ENCODE peak calls at places on chromosomes 12 and 14, in nine cellular contexts. Z is fibroblast of mammary gland; H is activated T-helper 1 cell treated with anti-CD3 and anti-CD28 coated beads, Interleukin-2, amount 50 U/mL, for 16 hours; O is stimulated activated CD8-positive, alpha-beta memory T cell treated with anti-CD3 and anti-CD28 coated beads, Interleukin-2, amount 100 ng/mL, for 1 hour; Y is HuH-7.5; T is tibial nerve; S is GM23248; Q is effector CD8-positive, alpha-beta T cell; E is stimulated activated CD4-positive, alpha-beta T cell treated with anti-CD3 and anti-CD28 coated beads, TNF-alpha, amount 100 ng/mL, for 4 hours. N is an unnamed sample.

GRCh38 chr14:101499513-101499912 is 61.8 kb upstream of the DIO3 start:
- DNase-seq in Z (no peak), H (no peak), O (no peak), Y (no peak), T (no peak), S (no peak), Q (no peak), E (no peak), N (no peak)

GRCh38 chr14:77878783-77879182 is 78.9 kb downstream of the ADCK1 start:
- DNase-seq in Z (no peak), H (no peak), O (no peak), Y (no peak), T (no peak), S (no peak), Q (no peak), E (no peak), N (no peak)

GRCh38 chr14:61512508-61512907 is 182.8 kb upstream of the HIF1A start:
- DNase-seq in Z (peak; percentile 87), H (no peak), O (no peak), Y (no peak), T (no peak), S (peak; percentile 75), Q (no peak), E (no peak), N (no peak)

GRCh38 chr12:51683763-51684357 is 92.8 kb downstream of the SCN8A start:
- DNase-seq in Z (peak; percentile 68), H (no peak), O (no peak), Y (no peak), T (no peak), S (peak; percentile 88), Q (no peak), E (no peak), N (peak; percentile 25)

GRCh38 chr12:61739925-61740324 is 520.3 kb upstream of the USP15 start:
- DNase-seq in Z (no peak), H (no peak), O (no peak), Y (no peak), T (no peak), S (no peak), Q (no peak), E (no peak), N (no peak)

GRCh38 chr12:218221-218620 is 4.3 kb upstream of the SLC6A12 start:
- DNase-seq in Z (no peak), H (no peak), O (no peak), Y (no peak), T (no peak), S (no peak), Q (no peak), E (no peak), N (no peak)

GRCh38 chr12:54294152-54294913 is 6.5 kb downstream of the NFE2 start:
- DNase-seq in Z (peak; percentile 44), H (peak; percentile 27), O (no peak), Y (peak; percentile 79), T (peak; percentile 59), S (peak; percentile 51), Q (peak; percentile 25), E (peak; percentile 30), N (peak; percentile 70)

GRCh38 chr14:95531473-95531872 is 3.4 kb upstream of the GLRX5 start:
- DNase-seq in Z (peak; percentile 95), H (no peak), O (no peak), Y (no peak), T (no peak), S (peak; percentile 78), Q (no peak), E (no peak), N (peak; percentile 72)

GRCh38 chr14:81555051-81555450 is 21.4 kb upstream of the SEL1L start:
- DNase-seq in Z (no peak), H (no peak), O (no peak), Y (no peak), T (no peak), S (no peak), Q (no peak), E (no peak), N (no peak)

GRCh38 chr14:58104808-58105207 is 47.2 kb downstream of the ARMH4 start:
- DNase-seq in Z (peak; percentile 79), H (no peak), O (no peak), Y (no peak), T (no peak), S (peak; percentile 84), Q (no peak), E (no peak), N (peak; percentile 41)

GRCh38 chr14:77598366-77599050 is 17.9 kb downstream of the SPTLC2 start:
- DNase-seq in Z (no peak), H (no peak), O (no peak), Y (no peak), T (no peak), S (no peak), Q (no peak), E (no peak), N (no peak)

GRCh38 chr12:72432037-72432604 is 160.0 kb downstream of the TRHDE start:
- DNase-seq in Z (no peak), H (no peak), O (no peak), Y (no peak), T (no peak), S (no peak), Q (no peak), E (no peak), N (no peak)

GRCh38 chr12:111597731-111598636 is 1.1 kb downstream of the ATXN2 start:
- DNase-seq in Z (no peak), H (no peak), O (no peak), Y (peak; percentile 64), T (peak; percentile 19), S (peak; percentile 62), Q (peak; percentile 5), E (peak; percentile 23), N (peak; percentile 58)

GRCh38 chr12:108561852-108562347 is 496 bp upstream of the ISCU start:
- DNase-seq in Z (no peak), H (no peak), O (no peak), Y (no peak), T (no peak), S (no peak), Q (no peak), E (no peak), N (no peak)